ENCODE peak calls at places on chromosomes 16 and 17, in five cellular contexts. S is keratinocyte, X is cardiac fibroblast, W is brain microvascular endothelial cell, N is foreskin keratinocyte. O is an unnamed sample.

GRCh38 chr17:48335858-48336500 is 94.0 kb downstream of the SKAP1 start:
- DNase-seq in W (no peak), N (peak), S (no peak), X (peak), O (peak)

GRCh38 chr17:42361781-42362186 is 26.5 kb downstream of the STAT3 start:
- DNase-seq in N (no peak), W (no peak), X (no peak), S (no peak), O (no peak)

GRCh38 chr16:84141143-84141670 is 3.8 kb downstream of the HSDL1 start:
- DNase-seq in S (no peak), X (no peak), W (no peak), N (no peak), O (no peak)

GRCh38 chr17:77419547-77420475 is 279.0 kb downstream of the SEC14L1 start:
- DNase-seq in N (no peak), S (no peak), W (no peak), X (peak), O (no peak)

GRCh38 chr17:16352303-16352837 is 899 bp downstream of the CENPV start:
- DNase-seq in N (peak), W (peak), X (peak), S (no peak), O (no peak)

GRCh38 chr17:36942631-36943125 is 5.4 kb downstream of the LHX1 start:
- DNase-seq in X (no peak), W (no peak), S (no peak), N (no peak), O (no peak)

GRCh38 chr17:42608692-42609181 is 437 bp downstream of the RETREG3 start:
- DNase-seq in X (peak), W (no peak), N (peak), S (no peak), O (no peak)

GRCh38 chr17:60077672-60078519 is 825 bp downstream of the HEATR6 start:
- DNase-seq in W (no peak), N (no peak), X (peak), S (no peak), O (peak)

GRCh38 chr17:77332981-77333685 is 192.4 kb downstream of the SEC14L1 start:
- DNase-seq in N (peak), W (peak), X (peak), S (no peak), O (peak)

GRCh38 chr16:6517321-6517720 is 815.3 kb upstream of the RBFOX1 start:
- DNase-seq in X (no peak), N (no peak), S (no peak), W (no peak), O (no peak)

GRCh38 chr17:45335721-45336120 is 18.9 kb upstream of the MAP3K14 start:
- DNase-seq in S (no peak), X (no peak), W (no peak), N (no peak), O (no peak)

GRCh38 chr17:2837147-2837561 is 40.9 kb downstream of the RAP1GAP2 start:
- DNase-seq in S (no peak), X (no peak), N (no peak), W (no peak), O (no peak)
- TF ChIP-seq CTCF in S (no peak), X (no peak), N (no peak), W (no peak), O (no peak)

DNA sequence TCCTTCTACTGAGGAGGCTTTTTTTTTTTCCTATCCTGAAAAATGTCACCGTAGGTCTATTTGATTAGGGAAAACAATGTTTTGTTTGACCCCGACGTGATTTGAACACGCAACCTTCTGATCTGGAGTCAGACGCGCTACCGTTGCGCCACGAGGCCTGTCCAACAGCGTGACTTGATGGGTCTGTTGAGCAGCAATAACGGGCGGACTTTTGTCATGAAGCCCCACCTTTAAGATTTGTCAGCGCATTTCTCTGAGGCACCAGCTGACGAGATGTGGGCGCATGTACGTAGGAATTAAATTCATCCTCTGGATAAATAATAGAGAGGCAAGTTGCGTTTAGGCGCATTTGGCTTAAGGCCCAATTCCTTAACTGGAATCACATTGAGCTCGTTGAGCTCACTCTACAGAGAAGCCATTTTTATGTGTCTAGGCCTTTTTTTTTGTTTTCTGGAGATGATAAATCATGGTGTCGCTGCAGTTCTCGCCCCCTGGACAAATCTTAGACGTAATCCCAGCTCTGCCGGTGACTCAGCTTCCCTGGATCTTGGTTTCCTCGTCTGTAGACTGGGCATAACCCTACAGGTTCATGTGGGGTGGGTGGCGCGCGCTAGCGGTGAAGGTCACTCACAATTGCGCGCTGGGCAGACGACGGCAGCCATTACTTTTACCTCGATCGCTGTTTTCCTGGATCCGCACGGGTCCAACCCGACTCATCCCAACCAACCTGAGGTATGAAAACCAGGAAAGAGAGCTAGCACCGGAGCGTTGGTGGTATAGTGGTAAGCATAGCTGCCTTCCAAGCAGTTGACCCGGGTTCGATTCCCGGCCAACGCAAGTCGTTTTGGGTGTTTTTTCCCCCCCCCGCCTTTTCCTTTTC is 10.6 kb upstream of the AURKB start:
- DNase-seq in X (peak), S (peak), N (peak), W (peak), O (peak)
- TF ChIP-seq CTCF in X (no peak), S (no peak), N (peak), W (no peak), O (no peak)

GRCh38 chr16:88667496-88667895 is 4.6 kb upstream of the MVD start:
- DNase-seq in W (no peak), X (peak), N (no peak), S (no peak), O (no peak)
- TF ChIP-seq CTCF in W (peak), X (peak), N (no peak), S (no peak), O (no peak)

GRCh38 chr17:27919120-27919519 is 26.0 kb upstream of the LYRM9 start:
- DNase-seq in S (no peak), W (no peak), N (no peak), X (peak), O (no peak)

GRCh38 chr17:27918498-27918897 is 25.3 kb upstream of the LYRM9 start:
- DNase-seq in X (no peak), W (no peak), S (no peak), N (no peak), O (no peak)

GRCh38 chr17:27920569-27920968 is 27.4 kb upstream of the LYRM9 start:
- DNase-seq in W (no peak), S (no peak), X (no peak), N (no peak), O (no peak)

GRCh38 chr17:27921599-27921998 is 28.4 kb upstream of the LYRM9 start:
- DNase-seq in X (no peak), S (no peak), W (no peak), N (no peak), O (no peak)

DNA sequence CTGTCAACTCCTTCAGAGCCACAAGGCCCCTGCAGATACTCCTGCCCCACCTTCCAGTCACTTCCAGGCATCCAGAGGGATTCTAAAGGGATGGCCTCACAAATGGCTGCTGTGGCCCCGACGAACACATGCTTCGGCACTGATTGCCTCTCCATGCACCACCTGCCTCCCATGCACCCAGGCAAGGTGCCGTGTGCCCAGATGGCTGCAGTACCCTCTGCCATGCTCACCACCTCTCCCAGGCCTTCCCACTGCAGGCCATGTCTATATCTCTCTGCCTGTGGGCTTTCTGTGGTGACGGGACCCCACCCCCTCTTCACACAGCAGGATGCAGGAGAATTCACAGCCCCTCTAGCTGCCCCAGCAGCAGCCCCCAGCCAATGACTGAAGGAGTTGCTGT is 27.9 kb upstream of the LYRM9 start:
- DNase-seq in X (no peak), N (no peak), W (no peak), S (no peak), O (no peak)
- TF ChIP-seq CTCF in X (no peak), N (no peak), W (no peak), S (no peak), O (no peak)

DNA sequence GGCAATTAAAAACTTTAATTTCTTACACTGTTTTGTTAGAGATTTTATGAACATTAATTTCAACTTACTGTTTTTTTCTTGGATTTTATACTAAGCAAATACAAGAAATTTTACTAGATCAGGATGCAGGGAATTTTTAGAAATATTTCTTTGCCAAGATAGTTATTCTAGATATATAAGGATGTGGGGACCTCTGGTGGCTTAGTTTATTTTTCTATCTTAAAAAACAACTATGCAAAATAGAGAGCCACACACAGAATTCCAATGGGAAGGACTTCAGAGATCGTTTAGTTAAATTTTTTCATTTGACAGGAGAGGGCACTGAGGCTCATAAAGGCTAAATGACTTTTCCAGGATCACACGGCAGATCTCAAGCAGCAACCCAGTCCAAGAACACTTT is 23.0 kb upstream of the CAPNS2 start:
- DNase-seq in N (no peak), X (peak), W (no peak), S (no peak), O (peak)
- TF ChIP-seq CTCF in N (peak), X (peak), W (no peak), S (no peak), O (no peak)

GRCh38 chr17:63497708-63498483 is 21.0 kb downstream of the ACE start:
- DNase-seq in N (no peak), W (no peak), S (no peak), X (no peak), O (peak)
- TF ChIP-seq CTCF in N (peak), W (peak), S (peak), X (no peak), O (peak)

GRCh38 chr16:31477220-31478216 is 5.4 kb upstream of the SLC5A2 start:
- DNase-seq in N (no peak), X (no peak), S (no peak), W (no peak), O (no peak)
- TF ChIP-seq CTCF in N (no peak), X (no peak), S (no peak), W (no peak), O (no peak)

O was measured in bronchial epithelial cell.